ENCODE peak calls at places on chromosomes 2 and 18, in eight cellular contexts. I is fibroblast of the aortic adventitia; X is CD8-positive, alpha-beta T cell; Y is psoas muscle; O is astrocyte of the spinal cord; J is endodermal cell; Q is ovary; Z is endothelial cell. F is an unnamed sample.

GRCh38 chr18:30623401-30624065 is 419.0 kb downstream of the DSC3 start:
- DNase-seq in J (no peak), X (no peak), Q (no peak), Y (no peak), Z (no peak), O (peak), I (no peak), F (no peak)

GRCh38 chr18:13612111-13612997 is 114.0 kb downstream of the FAM210A start:
- DNase-seq in Y (no peak), I (no peak), Q (no peak), O (no peak), J (peak), X (peak), Z (no peak), F (peak)

GRCh38 chr2:209636066-209636465 is 135.6 kb upstream of the UNC80 start:
- DNase-seq in Y (no peak), Z (no peak), I (peak), X (no peak), O (peak), Q (no peak), J (no peak), F (no peak)

GRCh38 chr18:54776282-54776977 is 51.8 kb upstream of the RAB27B start:
- DNase-seq in X (no peak), O (peak), Y (no peak), I (peak), Q (no peak), J (no peak), Z (no peak), F (no peak)

GRCh38 chr2:216306868-216307267 is 65.4 kb downstream of the MARCHF4 start:
- DNase-seq in Q (no peak), O (no peak), I (no peak), J (no peak), Y (no peak), Z (no peak), X (no peak), F (no peak)

GRCh38 chr2:1625281-1626001 is 118.9 kb downstream of the PXDN start:
- DNase-seq in Y (peak), Q (peak), Z (peak), I (peak), J (peak), X (no peak), O (peak), F (no peak)

GRCh38 chr2:46460991-46461715 is 18.2 kb upstream of the TMEM247 start:
- DNase-seq in Y (peak), I (peak), Q (peak), X (peak), Z (peak), O (peak), J (peak), F (peak)

GRCh38 chr2:55087501-55087900 is 37.2 kb upstream of the RTN4 start:
- DNase-seq in Y (no peak), I (no peak), Q (no peak), X (no peak), Z (no peak), O (no peak), J (no peak), F (no peak)

GRCh38 chr2:150190546-150190945 is 296.9 kb downstream of the RND3 start:
- DNase-seq in O (no peak), Y (no peak), Q (no peak), Z (no peak), I (no peak), J (no peak), X (no peak), F (no peak)

GRCh38 chr2:28333606-28334526 is 58.8 kb upstream of the FOSL2 start:
- DNase-seq in O (no peak), Z (no peak), Q (no peak), X (no peak), I (peak), J (no peak), Y (peak), F (no peak)

GRCh38 chr18:56257215-56257614 is 381.2 kb downstream of the TXNL1 start:
- DNase-seq in I (peak), O (peak), Y (no peak), Q (no peak), J (no peak), Z (no peak), X (no peak), F (no peak)

GRCh38 chr2:11175293-11175795 is 20.1 kb downstream of the SLC66A3 start:
- DNase-seq in J (no peak), I (peak), X (no peak), O (peak), Z (no peak), Q (peak), Y (no peak), F (no peak)

GRCh38 chr18:12843420-12844346 is 40.4 kb downstream of the PTPN2 start:
- DNase-seq in Z (no peak), Q (no peak), J (peak), O (no peak), Y (no peak), X (no peak), I (no peak), F (no peak)

GRCh38 chr2:236321430-236321829 is 57.2 kb upstream of the ASB18 start:
- DNase-seq in O (no peak), I (no peak), Z (no peak), X (no peak), Q (no peak), J (no peak), Y (no peak), F (no peak)

GRCh38 chr2:133718688-133719201 is 150.5 kb upstream of the NCKAP5 start:
- DNase-seq in O (peak), I (peak), J (no peak), Y (no peak), Z (no peak), Q (no peak), X (no peak), F (no peak)

GRCh38 chr18:54129448-54130134 is 94.9 kb downstream of the MBD2 start:
- DNase-seq in O (no peak), I (no peak), J (no peak), X (no peak), Q (no peak), Y (no peak), Z (no peak), F (no peak)

GRCh38 chr2:45649855-45650806 is 1.3 kb upstream of the PRKCE start:
- DNase-seq in Y (peak), O (peak), J (peak), X (peak), I (peak), Q (peak), Z (peak), F (peak)

GRCh38 chr2:240412975-240413812 is 22.3 kb upstream of the GPC1 start:
- DNase-seq in Q (peak), Y (no peak), X (no peak), Z (no peak), O (no peak), I (no peak), J (peak), F (peak)

GRCh38 chr2:215530191-215530968 is 94.5 kb upstream of the FN1 start:
- DNase-seq in X (no peak), Y (no peak), O (peak), Q (no peak), J (no peak), Z (no peak), I (no peak), F (no peak)

GRCh38 chr2:86046985-86047384 is 58.7 kb downstream of the POLR1A start:
- DNase-seq in Z (no peak), X (no peak), Q (peak), O (no peak), I (no peak), J (peak), Y (no peak), F (no peak)

GRCh38 chr2:217992061-217992460 is 10.7 kb downstream of the TNS1 start:
- DNase-seq in Y (no peak), O (no peak), X (no peak), J (no peak), Q (peak), Z (no peak), I (no peak), F (no peak)

GRCh38 chr2:29573602-29574001 is 347.8 kb downstream of the ALK start:
- DNase-seq in Q (no peak), J (no peak), Y (no peak), Z (no peak), O (no peak), I (no peak), X (no peak), F (no peak)

GRCh38 chr2:64978514-64979268 is 10.5 kb upstream of the SLC1A4 start:
- DNase-seq in J (no peak), Y (no peak), Q (no peak), O (peak), I (no peak), X (no peak), Z (no peak), F (no peak)

GRCh38 chr18:13229021-13229671 is 10.6 kb downstream of the LDLRAD4 start:
- DNase-seq in Q (no peak), Y (no peak), O (no peak), Z (no peak), J (no peak), I (no peak), X (no peak), F (no peak)

GRCh38 chr2:219274392-219274921 is 4.7 kb upstream of the DNAJB2 start:
- DNase-seq in X (no peak), I (peak), Y (no peak), O (peak), Q (no peak), J (peak), Z (no peak), F (no peak)

GRCh38 chr18:63111549-63112402 is 207.8 kb downstream of the BCL2 start:
- DNase-seq in O (no peak), I (peak), X (no peak), Y (peak), Q (no peak), Z (no peak), J (no peak), F (no peak)

GRCh38 chr18:6256521-6256920 is 158.2 kb downstream of the L3MBTL4 start:
- DNase-seq in Z (no peak), J (no peak), X (no peak), Y (no peak), O (no peak), Q (peak), I (no peak), F (no peak)

GRCh38 chr2:111659361-111660281 is 224.4 kb downstream of the ANAPC1 start:
- DNase-seq in J (peak), X (no peak), I (peak), Y (peak), O (peak), Z (no peak), Q (no peak), F (no peak)

GRCh38 chr2:66340521-66340920 is 94.4 kb upstream of the MEIS1 start:
- DNase-seq in O (no peak), X (no peak), J (no peak), Z (no peak), I (no peak), Y (no peak), Q (no peak), F (no peak)

DNA sequence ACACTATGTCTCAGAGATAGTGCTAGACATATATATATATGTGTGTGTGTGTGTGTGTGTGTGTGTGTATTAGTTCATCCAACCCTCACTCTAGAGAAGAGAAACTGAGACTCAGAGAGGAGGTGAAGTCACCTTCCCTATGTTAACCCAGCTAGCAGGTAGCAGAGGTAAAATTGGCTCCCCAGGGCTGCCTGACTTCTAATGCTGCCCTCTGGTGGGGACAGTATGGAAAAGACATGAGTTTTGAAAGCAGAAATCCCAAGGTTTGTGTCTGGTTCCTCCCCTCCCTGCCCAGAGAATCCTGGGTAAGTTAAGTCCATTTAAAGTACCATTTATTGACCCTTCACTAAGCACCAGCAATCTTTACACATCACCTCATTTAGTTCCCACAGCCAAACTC is 137.7 kb downstream of the THNSL2 start:
- DNase-seq in J (peak), Q (no peak), O (no peak), Y (no peak), X (no peak), I (no peak), Z (peak), F (no peak)
- TF ChIP-seq CTCF in J (peak), Q (no peak), O (peak), Y (peak), X (peak), I (peak), Z (peak), F (no peak)

GRCh38 chr2:120678251-120678650 is 57.4 kb upstream of the GLI2 start:
- DNase-seq in Y (no peak), X (no peak), O (no peak), Z (no peak), J (no peak), Q (no peak), I (peak), F (no peak)
- TF ChIP-seq CTCF in Y (no peak), X (no peak), O (no peak), Z (no peak), J (no peak), Q (no peak), I (no peak), F (no peak)

GRCh38 chr2:163157411-163157810 is 318.8 kb upstream of the KCNH7 start:
- DNase-seq in Q (no peak), X (no peak), J (no peak), I (peak), O (peak), Z (no peak), Y (no peak), F (no peak)

GRCh38 chr2:163157891-163158511 is 319.4 kb upstream of the KCNH7 start:
- DNase-seq in O (peak), Z (no peak), I (peak), Y (no peak), Q (no peak), J (no peak), X (no peak), F (no peak)

GRCh38 chr2:163155925-163156324 is 317.4 kb upstream of the KCNH7 start:
- DNase-seq in Y (no peak), I (no peak), J (no peak), Q (no peak), X (no peak), O (no peak), Z (no peak), F (no peak)

DNA sequence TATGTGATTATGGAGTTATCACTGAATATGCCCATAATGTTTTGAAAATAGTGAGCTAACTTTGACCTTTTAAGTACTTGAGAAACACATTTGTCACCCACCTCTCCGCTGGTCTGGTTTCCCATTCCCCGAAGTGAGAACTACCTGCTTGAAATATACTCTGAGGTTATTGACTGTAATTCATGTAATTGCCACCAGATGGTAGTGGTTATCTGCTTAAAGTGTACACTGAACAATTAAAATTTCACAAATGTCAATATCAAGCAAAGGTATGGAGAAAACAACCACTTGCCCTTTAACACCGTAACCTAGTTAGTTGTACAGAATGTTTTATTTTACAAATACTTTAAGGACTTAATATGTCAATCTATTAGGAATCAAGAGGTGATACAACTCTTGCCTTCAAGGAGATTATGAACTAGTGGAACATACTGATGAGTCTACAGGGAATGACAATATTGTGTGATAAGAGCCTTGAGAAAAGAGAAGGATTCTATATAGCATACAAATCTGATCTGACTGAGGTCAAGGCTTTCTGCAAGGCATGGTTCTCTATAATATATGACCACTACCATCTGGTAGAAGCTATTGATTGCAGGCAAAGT is 316.8 kb upstream of the KCNH7 start:
- DNase-seq in O (peak), Z (peak), J (no peak), I (peak), Y (no peak), Q (no peak), X (no peak), F (no peak)
- TF ChIP-seq CTCF in O (peak), Z (peak), J (peak), I (peak), Y (peak), Q (peak), X (no peak), F (no peak)

GRCh38 chr2:17996978-17997377 is 118.5 kb downstream of the KCNS3 start:
- DNase-seq in Y (no peak), X (no peak), Z (no peak), O (no peak), I (no peak), Q (no peak), J (no peak), F (no peak)

GRCh38 chr2:18001671-18002070 is 123.2 kb downstream of the KCNS3 start:
- DNase-seq in Z (no peak), I (no peak), Y (no peak), J (peak), O (no peak), Q (no peak), X (no peak), F (no peak)
- TF ChIP-seq CTCF in Z (no peak), I (no peak), Y (no peak), J (peak), O (no peak), Q (no peak), X (no peak), F (no peak)